ENCODE peak calls at places on chromosome 11, in seven cellular contexts. N is LoVo; A is GM04504; U is fibroblast of lung; R is left ventricle myocardium inferior; T is activated CD4-positive, alpha-beta T cell treated with anti-CD3 and anti-CD28 coated beads, Interleukin-2, amount 50 U/mL, for 48 hours; X is NCI-H2081. H is an unnamed sample.

GRCh38 chr11:61778920-61779650 is 13.3 kb downstream of the TMEM258 start:
- DNase-seq in N (no peak), A (no peak), U (no peak), R (no peak), T (no peak), X (no peak), H (no peak)

GRCh38 chr11:14310696-14311095 is 48.3 kb downstream of the RRAS2 start:
- DNase-seq in N (no peak), A (peak), U (no peak), R (no peak), T (no peak), X (no peak), H (no peak)

GRCh38 chr11:35641206-35641885 is 21.2 kb upstream of the TRIM44 start:
- DNase-seq in N (no peak), A (no peak), U (peak), R (no peak), T (no peak), X (peak), H (no peak)

GRCh38 chr11:91872216-91872615 is 352.4 kb upstream of the FAT3 start:
- DNase-seq in N (no peak), A (no peak), U (peak), R (no peak), T (no peak), X (no peak), H (no peak)

GRCh38 chr11:121163658-121164308 is 62.7 kb downstream of the TECTA start:
- DNase-seq in N (peak), A (no peak), U (peak), R (no peak), T (peak), X (no peak), H (no peak)

GRCh38 chr11:94604496-94604895 is 37.3 kb downstream of the PIWIL4 start:
- DNase-seq in N (no peak), A (no peak), U (peak), R (no peak), T (no peak), X (no peak), H (no peak)

GRCh38 chr11:2801711-2802388 is 83.7 kb downstream of the CDKN1C start:
- DNase-seq in N (no peak), A (no peak), U (no peak), R (peak), T (no peak), X (no peak), H (no peak)

GRCh38 chr11:62391642-62392425 is 27.0 kb upstream of the SCGB1A1 start:
- DNase-seq in N (no peak), A (no peak), U (no peak), R (no peak), T (no peak), X (no peak), H (no peak)

GRCh38 chr11:22466809-22467208 is 128.6 kb downstream of the SLC17A6 start:
- DNase-seq in N (no peak), A (peak), U (peak), R (no peak), T (no peak), X (no peak), H (no peak)

GRCh38 chr11:64755681-64756361 is 4.0 kb downstream of the PYGM start:
- DNase-seq in N (no peak), A (no peak), U (no peak), R (no peak), T (no peak), X (no peak), H (no peak)

GRCh38 chr11:7577226-7577882 is 63.6 kb downstream of the PPFIBP2 start:
- DNase-seq in N (no peak), A (no peak), U (peak), R (peak), T (no peak), X (no peak), H (no peak)